ENCODE peak calls at places on chromosomes 13 and 19, in eight cellular contexts. O, B, R, N, W, M, G and A are unnamed samples.

GRCh38 chr13:99005609-99006008 is 27.7 kb upstream of the DOCK9 start:
- DNase-seq in W (no peak), B (no peak), M (no peak), O (no peak), R (no peak), G (no peak), N (no peak), A (no peak)

GRCh38 chr19:50962245-50962644 is 7.1 kb downstream of the KLK6 start:
- DNase-seq in O (no peak), R (no peak), W (no peak), N (no peak), M (no peak), G (no peak), B (no peak), A (no peak)

GRCh38 chr13:39729161-39729560 is 73.7 kb downstream of the COG6 start:
- DNase-seq in W (no peak), B (no peak), M (no peak), G (no peak), R (no peak), O (no peak), N (peak), A (no peak)

GRCh38 chr13:44191504-44192171 is 182.0 kb upstream of the SERP2 start:
- DNase-seq in O (no peak), G (peak), B (peak), N (peak), M (peak), R (no peak), W (peak), A (peak)

GRCh38 chr13:97844151-97844550 is 109.3 kb upstream of the IPO5 start:
- DNase-seq in B (no peak), M (no peak), W (no peak), O (no peak), N (no peak), R (no peak), G (no peak), A (no peak)

GRCh38 chr19:46351241-46352041 is 4.6 kb downstream of the PPP5C start:
- DNase-seq in O (peak), M (no peak), B (no peak), W (peak), G (peak), N (peak), R (no peak), A (peak)

GRCh38 chr19:38303517-38304351 is at the start of gene C19orf33:
- DNase-seq in M (no peak), R (peak), W (peak), O (peak), N (no peak), G (no peak), B (no peak), A (no peak)

GRCh38 chr13:62598708-62599107 is 1183.1 kb upstream of the PCDH20 start:
- DNase-seq in N (no peak), M (no peak), G (no peak), W (peak), R (no peak), B (no peak), O (no peak), A (no peak)

GRCh38 chr19:16575861-16576689 is 3.9 kb upstream of the SLC35E1 start:
- DNase-seq in R (no peak), B (peak), G (no peak), M (no peak), N (no peak), W (no peak), O (no peak), A (no peak)

GRCh38 chr13:78958019-78958418 is 299.1 kb upstream of the OBI1 start:
- DNase-seq in R (no peak), N (no peak), G (no peak), O (no peak), M (no peak), B (no peak), W (no peak), A (no peak)

GRCh38 chr19:2055871-2056809 is 5.1 kb upstream of the MKNK2 start:
- DNase-seq in O (no peak), N (peak), M (peak), W (peak), R (no peak), G (peak), B (peak), A (peak)

GRCh38 chr19:33434886-33435705 is 61.6 kb downstream of the CEBPG start:
- DNase-seq in M (no peak), W (no peak), B (peak), G (no peak), R (no peak), N (peak), O (peak), A (no peak)

GRCh38 chr13:57925250-57925649 is 293.7 kb downstream of the PCDH17 start:
- DNase-seq in N (no peak), G (no peak), O (no peak), W (no peak), R (no peak), B (no peak), M (no peak), A (no peak)

GRCh38 chr19:13211426-13212308 is 61.5 kb downstream of the IER2 start:
- DNase-seq in G (no peak), O (no peak), W (no peak), R (no peak), M (no peak), N (no peak), B (no peak), A (no peak)

GRCh38 chr19:13210941-13211340 is 60.7 kb downstream of the IER2 start:
- DNase-seq in M (no peak), N (no peak), R (no peak), O (no peak), B (no peak), G (no peak), W (no peak), A (no peak)

GRCh38 chr19:13214036-13214730 is 64.0 kb downstream of the IER2 start:
- DNase-seq in G (no peak), B (no peak), O (no peak), W (no peak), M (no peak), R (no peak), N (no peak), A (no peak)

GRCh38 chr19:13209797-13210775 is 59.9 kb downstream of the IER2 start:
- DNase-seq in W (no peak), M (no peak), G (no peak), R (no peak), O (no peak), B (no peak), N (no peak), A (no peak)

GRCh38 chr19:13212759-13213330 is 62.6 kb downstream of the IER2 start:
- DNase-seq in B (peak), M (no peak), R (peak), W (peak), N (peak), O (peak), G (peak), A (peak)
- TF ChIP-seq CTCF in B (peak), M (peak), R (peak), W (peak), N (peak), O (peak), G (peak), A (peak)

GRCh38 chr19:58037927-58038687 is 4.3 kb downstream of the ZSCAN1 start:
- DNase-seq in W (peak), O (no peak), M (no peak), R (no peak), N (no peak), G (no peak), B (no peak), A (no peak)

GRCh38 chr19:58034476-58034790 is 608 bp downstream of the ZSCAN1 start:
- DNase-seq in W (peak), O (no peak), G (no peak), N (no peak), M (no peak), R (no peak), B (no peak), A (no peak)

GRCh38 chr19:58033741-58034475 is at the start of gene ZSCAN1:
- DNase-seq in O (peak), R (peak), B (peak), N (peak), W (peak), M (peak), G (no peak), A (peak)

GRCh38 chr19:58038688-58039204 is 4.9 kb downstream of the ZSCAN1 start:
- DNase-seq in W (peak), O (no peak), M (no peak), G (no peak), N (no peak), B (no peak), R (no peak), A (no peak)

DNA sequence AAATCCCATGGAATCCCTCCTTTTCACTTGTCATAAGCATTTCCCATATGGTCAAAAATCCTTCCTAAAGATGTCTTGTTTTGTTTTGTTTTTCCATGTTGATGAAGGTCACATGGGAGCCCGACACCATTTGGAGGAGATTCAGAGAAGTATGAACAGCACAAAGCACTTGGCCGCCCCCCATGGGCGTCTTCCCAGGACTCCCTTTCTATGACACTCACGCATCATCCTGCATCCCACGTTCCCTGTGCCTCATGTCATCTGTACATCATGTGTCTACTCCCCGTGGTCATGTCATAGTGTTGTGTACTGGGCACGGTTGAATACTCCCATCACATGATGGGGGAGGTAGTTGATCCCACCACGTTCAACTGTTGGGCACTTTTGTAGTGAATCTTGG is 2.0 kb downstream of the ZSCAN1 start:
- DNase-seq in N (no peak), W (no peak), R (no peak), G (no peak), O (no peak), B (no peak), M (no peak), A (no peak)
- TF ChIP-seq CTCF in N (no peak), W (no peak), R (no peak), G (no peak), O (no peak), B (no peak), M (no peak), A (no peak)

GRCh38 chr19:44587863-44588752 is 25.3 kb upstream of the IGSF23 start:
- DNase-seq in R (no peak), M (peak), O (no peak), W (no peak), N (peak), G (peak), B (no peak), A (peak)
- TF ChIP-seq CTCF in R (no peak), M (peak), O (peak), W (peak), N (peak), G (no peak), B (peak), A (no peak)

DNA sequence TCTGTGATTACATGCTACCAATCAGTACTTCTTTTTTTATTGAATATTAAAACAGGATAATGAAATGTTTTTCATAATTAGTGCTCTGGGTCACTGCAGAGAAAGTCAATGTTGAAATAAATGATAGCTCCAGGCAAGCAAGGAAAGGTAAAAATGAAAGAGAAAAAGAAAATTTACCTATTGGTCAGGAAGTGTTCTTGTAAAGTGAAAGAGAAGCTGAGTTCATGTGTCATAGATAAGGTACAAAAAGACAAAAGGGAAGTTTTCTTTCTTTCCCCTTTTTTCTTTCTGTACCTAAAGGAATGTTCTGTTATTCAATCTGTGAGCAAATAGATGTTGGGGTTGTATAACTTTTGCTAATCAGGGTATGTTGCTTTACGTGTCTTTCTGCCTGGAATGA is 197.0 kb downstream of the PCDH9 start:
- DNase-seq in W (no peak), O (no peak), G (no peak), N (no peak), M (no peak), R (no peak), B (no peak), A (no peak)
- TF ChIP-seq CTCF in W (no peak), O (no peak), G (no peak), N (no peak), M (no peak), R (no peak), B (no peak), A (no peak)

DNA sequence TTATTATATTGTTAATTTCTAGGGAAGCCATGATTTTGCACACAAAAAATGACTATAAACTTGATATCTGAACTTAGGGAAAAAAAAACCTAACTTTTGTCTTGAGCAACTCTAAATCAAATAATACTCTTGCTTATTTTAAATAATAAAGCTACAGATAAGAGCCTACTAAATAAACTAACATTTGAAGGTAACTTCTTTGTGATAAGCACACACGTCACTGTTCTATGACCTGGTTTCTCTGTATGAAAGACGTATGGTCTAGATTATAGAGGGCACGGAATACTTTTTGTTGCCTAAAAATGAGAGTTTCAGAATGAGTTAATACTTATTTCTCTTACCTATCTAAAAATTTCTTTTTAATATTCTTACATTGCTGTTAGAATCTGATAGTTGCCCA is 603.2 kb downstream of the DCT start:
- DNase-seq in M (no peak), O (no peak), R (no peak), G (no peak), N (no peak), B (no peak), W (no peak), A (no peak)
- TF ChIP-seq CTCF in M (no peak), O (no peak), R (no peak), G (no peak), N (no peak), B (no peak), W (no peak), A (no peak)